ENCODE peak calls at places on chromosomes 13 and 19, in nine cellular contexts. I is fibroblast of lung; Y is HS-5; J is NCI-H2081; D is activated CD4-positive, alpha-beta T cell treated with anti-CD3 and anti-CD28 coated beads, Interleukin-2, amount 10 ng/mL, durations not matched to agents 7 days and 5 days; X is cardiac fibroblast; M is NCI-H187; Q is Daoy; C is progenitor cell of endocrine pancreas. H is an unnamed sample.

GRCh38 chr19:1826557-1827521 is 14.8 kb upstream of the ATP8B3 start:
- DNase-seq in I (no peak), Y (no peak), J (no peak), D (no peak), X (no peak), M (no peak), Q (no peak), C (no peak), H (no peak)

GRCh38 chr19:16124953-16125352 is 13.3 kb downstream of the RAB8A start:
- DNase-seq in I (no peak), Y (no peak), J (no peak), D (no peak), X (no peak), M (no peak), Q (no peak), C (no peak), H (no peak)

GRCh38 chr13:98225036-98225940 is 48.2 kb upstream of the RNF113B start:
- DNase-seq in I (no peak), Y (no peak), J (no peak), D (no peak), X (no peak), M (no peak), Q (no peak), C (no peak), H (no peak)

GRCh38 chr19:6062274-6062673 is 48.0 kb downstream of the RFX2 start:
- DNase-seq in I (peak), Y (no peak), J (no peak), D (peak), X (peak), M (no peak), Q (peak), C (no peak), H (no peak)

GRCh38 chr13:99572921-99573320 is 71.6 kb downstream of the TM9SF2 start:
- DNase-seq in I (peak), Y (no peak), J (no peak), D (no peak), X (no peak), M (no peak), Q (no peak), C (no peak), H (no peak)

GRCh38 chr13:98162935-98163334 is 14.1 kb downstream of the RNF113B start:
- DNase-seq in I (no peak), Y (no peak), J (no peak), D (no peak), X (no peak), M (no peak), Q (no peak), C (no peak), H (no peak)

GRCh38 chr13:35025314-35025713 is 83.2 kb downstream of the NBEA start:
- DNase-seq in I (no peak), Y (no peak), J (no peak), D (no peak), X (no peak), M (no peak), Q (no peak), C (no peak), H (no peak)

GRCh38 chr13:107743100-107743499 is 472.2 kb downstream of the LIG4 start:
- DNase-seq in I (peak), Y (no peak), J (no peak), D (no peak), X (no peak), M (no peak), Q (no peak), C (no peak), H (no peak)

GRCh38 chr19:16025108-16026101 is 50.9 kb upstream of the TPM4 start:
- DNase-seq in I (peak), Y (peak), J (no peak), D (no peak), X (peak), M (no peak), Q (peak), C (no peak), H (peak)

GRCh38 chr19:42420055-42420544 is 7.1 kb downstream of the LIPE start:
- DNase-seq in I (peak), Y (no peak), J (no peak), D (peak), X (peak), M (no peak), Q (peak), C (no peak), H (peak)